ENCODE peak calls at places on chromosomes 7 and 10, in eight cellular contexts. One of them, this sample, is unnamed.

GRCh38 chr7:114468844-114469243 is 54.2 kb downstream of the FOXP2 start:
- DNase-seq in heart right ventricle: no peak
- DNase-seq in esophagus muscularis mucosa: no peak
- DNase-seq in psoas muscle: no peak
- DNase-seq in IMR-90: no peak
- DNase-seq in tibial nerve: no peak
- DNase-seq in CD8-positive, alpha-beta T cell: no peak
- DNase-seq in aorta: no peak
- DNase-seq in this sample: no peak

GRCh38 chr10:3785849-3786290 is 861 bp upstream of the KLF6 start:
- DNase-seq in tibial nerve: no peak
- DNase-seq in IMR-90: peak; percentile 60
- DNase-seq in aorta: peak; percentile 86
- DNase-seq in heart right ventricle: peak; percentile 53
- DNase-seq in esophagus muscularis mucosa: peak; percentile 91
- DNase-seq in CD8-positive, alpha-beta T cell: no peak
- DNase-seq in psoas muscle: peak; percentile 32
- DNase-seq in this sample: peak; percentile 60

GRCh38 chr10:75514830-75515229 is 83.4 kb downstream of the LRMDA start:
- DNase-seq in tibial nerve: no peak
- DNase-seq in aorta: no peak
- DNase-seq in CD8-positive, alpha-beta T cell: no peak
- DNase-seq in esophagus muscularis mucosa: no peak
- DNase-seq in psoas muscle: no peak
- DNase-seq in heart right ventricle: no peak
- DNase-seq in IMR-90: no peak
- DNase-seq in this sample: no peak

GRCh38 chr10:89236221-89236620 is 15.4 kb downstream of the LIPA start:
- DNase-seq in heart right ventricle: no peak
- DNase-seq in esophagus muscularis mucosa: no peak
- DNase-seq in CD8-positive, alpha-beta T cell: no peak
- DNase-seq in tibial nerve: no peak
- DNase-seq in psoas muscle: no peak
- DNase-seq in IMR-90: no peak
- DNase-seq in aorta: no peak
- DNase-seq in this sample: no peak

GRCh38 chr7:88664630-88665233 is 94.8 kb upstream of the ZNF804B start:
- DNase-seq in aorta: no peak
- DNase-seq in tibial nerve: no peak
- DNase-seq in psoas muscle: no peak
- DNase-seq in IMR-90: no peak
- DNase-seq in CD8-positive, alpha-beta T cell: no peak
- DNase-seq in esophagus muscularis mucosa: no peak
- DNase-seq in heart right ventricle: no peak
- DNase-seq in this sample: no peak

GRCh38 chr7:1210979-1211608 is 21.6 kb upstream of the UNCX start:
- DNase-seq in esophagus muscularis mucosa: no peak
- DNase-seq in CD8-positive, alpha-beta T cell: no peak
- DNase-seq in tibial nerve: no peak
- DNase-seq in psoas muscle: no peak
- DNase-seq in heart right ventricle: no peak
- DNase-seq in aorta: no peak
- DNase-seq in IMR-90: no peak
- DNase-seq in this sample: no peak

GRCh38 chr10:114576716-114577115 is 81.4 kb downstream of the ABLIM1 start:
- DNase-seq in esophagus muscularis mucosa: no peak
- DNase-seq in heart right ventricle: no peak
- DNase-seq in aorta: no peak
- DNase-seq in IMR-90: no peak
- DNase-seq in psoas muscle: no peak
- DNase-seq in CD8-positive, alpha-beta T cell: no peak
- DNase-seq in tibial nerve: no peak
- DNase-seq in this sample: peak; percentile 32

GRCh38 chr10:110147961-110148360 is 59.4 kb upstream of the MXI1 start:
- DNase-seq in CD8-positive, alpha-beta T cell: no peak
- DNase-seq in tibial nerve: no peak
- DNase-seq in heart right ventricle: no peak
- DNase-seq in esophagus muscularis mucosa: no peak
- DNase-seq in aorta: no peak
- DNase-seq in IMR-90: peak; percentile 6
- DNase-seq in psoas muscle: no peak
- DNase-seq in this sample: no peak

GRCh38 chr7:33054261-33054964 is 8.2 kb downstream of the NT5C3A start:
- DNase-seq in heart right ventricle: no peak
- DNase-seq in psoas muscle: no peak
- DNase-seq in CD8-positive, alpha-beta T cell: no peak
- DNase-seq in tibial nerve: no peak
- DNase-seq in aorta: no peak
- DNase-seq in IMR-90: peak; percentile 39
- DNase-seq in esophagus muscularis mucosa: no peak
- DNase-seq in this sample: no peak

GRCh38 chr10:132001238-132001977 is 19.7 kb upstream of the BNIP3 start:
- DNase-seq in tibial nerve: no peak
- DNase-seq in aorta: no peak
- DNase-seq in IMR-90: peak; percentile 43
- DNase-seq in psoas muscle: no peak
- DNase-seq in CD8-positive, alpha-beta T cell: no peak
- DNase-seq in esophagus muscularis mucosa: no peak
- DNase-seq in heart right ventricle: no peak
- DNase-seq in this sample: no peak

GRCh38 chr7:130794619-130794922 is 60.6 kb upstream of the KLF14 start:
- DNase-seq in CD8-positive, alpha-beta T cell: no peak
- DNase-seq in psoas muscle: no peak
- DNase-seq in heart right ventricle: no peak
- DNase-seq in aorta: no peak
- DNase-seq in esophagus muscularis mucosa: no peak
- DNase-seq in IMR-90: no peak
- DNase-seq in tibial nerve: no peak
- DNase-seq in this sample: no peak

GRCh38 chr10:8156918-8157317 is 102.4 kb downstream of the GATA3 start:
- DNase-seq in aorta: no peak
- DNase-seq in heart right ventricle: no peak
- DNase-seq in esophagus muscularis mucosa: no peak
- DNase-seq in tibial nerve: no peak
- DNase-seq in psoas muscle: no peak
- DNase-seq in IMR-90: no peak
- DNase-seq in CD8-positive, alpha-beta T cell: no peak
- DNase-seq in this sample: no peak

GRCh38 chr10:74927701-74928100 is 101.3 kb downstream of the KAT6B start:
- DNase-seq in IMR-90: peak; percentile 61
- DNase-seq in psoas muscle: no peak
- DNase-seq in aorta: no peak
- DNase-seq in CD8-positive, alpha-beta T cell: no peak
- DNase-seq in tibial nerve: no peak
- DNase-seq in heart right ventricle: no peak
- DNase-seq in esophagus muscularis mucosa: no peak
- DNase-seq in this sample: no peak

GRCh38 chr10:99360935-99361334 is 31.8 kb downstream of the CNNM1 start:
- DNase-seq in aorta: no peak
- DNase-seq in CD8-positive, alpha-beta T cell: no peak
- DNase-seq in esophagus muscularis mucosa: no peak
- DNase-seq in psoas muscle: no peak
- DNase-seq in heart right ventricle: no peak
- DNase-seq in tibial nerve: no peak
- DNase-seq in IMR-90: no peak
- DNase-seq in this sample: no peak

GRCh38 chr7:132878228-132878919 is 203.5 kb downstream of the CHCHD3 start:
- DNase-seq in heart right ventricle: no peak
- DNase-seq in aorta: no peak
- DNase-seq in esophagus muscularis mucosa: no peak
- DNase-seq in tibial nerve: no peak
- DNase-seq in IMR-90: no peak
- DNase-seq in CD8-positive, alpha-beta T cell: no peak
- DNase-seq in psoas muscle: no peak
- DNase-seq in this sample: no peak

GRCh38 chr10:47266602-47267001 is 33.4 kb upstream of the GDF10 start:
- DNase-seq in psoas muscle: no peak
- DNase-seq in IMR-90: no peak
- DNase-seq in esophagus muscularis mucosa: no peak
- DNase-seq in CD8-positive, alpha-beta T cell: no peak
- DNase-seq in tibial nerve: no peak
- DNase-seq in heart right ventricle: no peak
- DNase-seq in aorta: no peak
- DNase-seq in this sample: peak; percentile 35

GRCh38 chr7:106344861-106345260 is 60.1 kb upstream of the NAMPT start:
- DNase-seq in heart right ventricle: no peak
- DNase-seq in tibial nerve: peak; percentile 23
- DNase-seq in esophagus muscularis mucosa: no peak
- DNase-seq in IMR-90: no peak
- DNase-seq in CD8-positive, alpha-beta T cell: no peak
- DNase-seq in aorta: no peak
- DNase-seq in psoas muscle: no peak
- DNase-seq in this sample: no peak

GRCh38 chr10:102988404-102989314 is 70.6 kb downstream of the CNNM2 start:
- DNase-seq in CD8-positive, alpha-beta T cell: no peak
- DNase-seq in tibial nerve: no peak
- DNase-seq in heart right ventricle: no peak
- DNase-seq in psoas muscle: no peak
- DNase-seq in IMR-90: peak; percentile 94
- DNase-seq in esophagus muscularis mucosa: no peak
- DNase-seq in aorta: no peak
- DNase-seq in this sample: peak; percentile 56

GRCh38 chr7:30450983-30451497 is 27.5 kb downstream of the NOD1 start:
- DNase-seq in heart right ventricle: no peak
- DNase-seq in psoas muscle: no peak
- DNase-seq in tibial nerve: no peak
- DNase-seq in CD8-positive, alpha-beta T cell: no peak
- DNase-seq in IMR-90: no peak
- DNase-seq in aorta: no peak
- DNase-seq in esophagus muscularis mucosa: no peak
- DNase-seq in this sample: no peak

GRCh38 chr7:29805031-29805430 is 1.3 kb upstream of the WIPF3 start:
- DNase-seq in heart right ventricle: no peak
- DNase-seq in aorta: no peak
- DNase-seq in psoas muscle: no peak
- DNase-seq in IMR-90: no peak
- DNase-seq in CD8-positive, alpha-beta T cell: no peak
- DNase-seq in esophagus muscularis mucosa: peak; percentile 91
- DNase-seq in tibial nerve: no peak
- DNase-seq in this sample: no peak

GRCh38 chr10:24417053-24417452 is 208.1 kb downstream of the KIAA1217 start:
- DNase-seq in CD8-positive, alpha-beta T cell: no peak
- DNase-seq in esophagus muscularis mucosa: no peak
- DNase-seq in aorta: no peak
- DNase-seq in tibial nerve: no peak
- DNase-seq in IMR-90: no peak
- DNase-seq in psoas muscle: no peak
- DNase-seq in heart right ventricle: no peak
- DNase-seq in this sample: no peak

GRCh38 chr7:7424151-7424873 is 111.4 kb downstream of the COL28A1 start:
- DNase-seq in heart right ventricle: peak; percentile 69
- DNase-seq in tibial nerve: peak; percentile 80
- DNase-seq in IMR-90: peak; percentile 67
- DNase-seq in CD8-positive, alpha-beta T cell: peak; percentile 18
- DNase-seq in esophagus muscularis mucosa: no peak
- DNase-seq in aorta: peak; percentile 76
- DNase-seq in psoas muscle: peak; percentile 37
- DNase-seq in this sample: peak; percentile 76

GRCh38 chr10:19168584-19168983 is 120.0 kb downstream of the MALRD1 start:
- DNase-seq in IMR-90: no peak
- DNase-seq in aorta: no peak
- DNase-seq in CD8-positive, alpha-beta T cell: no peak
- DNase-seq in psoas muscle: no peak
- DNase-seq in esophagus muscularis mucosa: no peak
- DNase-seq in tibial nerve: no peak
- DNase-seq in heart right ventricle: no peak
- DNase-seq in this sample: no peak

GRCh38 chr7:104843198-104843597 is 170.8 kb upstream of the KMT2E start:
- DNase-seq in tibial nerve: no peak
- DNase-seq in esophagus muscularis mucosa: no peak
- DNase-seq in IMR-90: no peak
- DNase-seq in CD8-positive, alpha-beta T cell: no peak
- DNase-seq in heart right ventricle: no peak
- DNase-seq in psoas muscle: no peak
- DNase-seq in aorta: no peak
- DNase-seq in this sample: no peak
- H3K27me3 ChIP-seq in tibial nerve: no peaks in the 10 kb centered on the region
- H3K27me3 ChIP-seq in esophagus muscularis mucosa: no peaks in the 10 kb centered on the region
- H3K27me3 ChIP-seq in IMR-90: peaks cover 18% of the 10 kb centered on the region
- H3K27me3 ChIP-seq in CD8-positive, alpha-beta T cell: no peaks in the 10 kb centered on the region
- H3K27me3 ChIP-seq in heart right ventricle: peaks cover 20% of the 10 kb centered on the region
- H3K27me3 ChIP-seq in psoas muscle: peaks cover 3% of the 10 kb centered on the region
- H3K27me3 ChIP-seq in aorta: no peaks in the 10 kb centered on the region
- H3K27me3 ChIP-seq in this sample: no peaks in the 10 kb centered on the region

DNA sequence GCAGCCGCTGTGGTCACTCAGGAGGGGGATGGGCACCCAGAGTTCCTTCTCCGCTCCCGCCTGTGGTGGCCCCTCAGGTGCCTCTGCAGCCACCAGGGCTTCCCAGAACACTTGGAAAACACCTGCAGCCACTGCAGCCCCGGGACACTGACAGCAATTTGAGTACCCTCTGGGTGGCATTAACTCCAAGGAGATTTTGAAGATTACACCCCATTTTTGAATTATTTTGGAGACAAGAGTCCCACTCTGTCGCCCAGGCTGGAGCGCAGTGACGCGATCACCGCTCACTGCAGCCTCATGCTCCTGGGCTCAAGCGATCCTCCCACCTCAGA is 32.2 kb downstream of the IL15RA start:
- DNase-seq in IMR-90: no peak
- DNase-seq in CD8-positive, alpha-beta T cell: no peak
- DNase-seq in psoas muscle: no peak
- DNase-seq in heart right ventricle: peak; percentile 32
- DNase-seq in tibial nerve: no peak
- DNase-seq in aorta: no peak
- DNase-seq in esophagus muscularis mucosa: no peak
- DNase-seq in this sample: peak; percentile 40
- H3K4me1 ChIP-seq in IMR-90: peaks cover 26% of the 10 kb centered on the region
- H3K4me1 ChIP-seq in CD8-positive, alpha-beta T cell: no peaks in the 10 kb centered on the region
- H3K4me1 ChIP-seq in psoas muscle: peaks cover 31% of the 10 kb centered on the region
- H3K4me1 ChIP-seq in heart right ventricle: peaks cover 30% of the 10 kb centered on the region
- H3K4me1 ChIP-seq in tibial nerve: peaks cover 11% of the 10 kb centered on the region
- H3K4me1 ChIP-seq in aorta: no peaks in the 10 kb centered on the region
- H3K4me1 ChIP-seq in esophagus muscularis mucosa: peaks cover 67% of the 10 kb centered on the region
- H3K4me1 ChIP-seq in this sample: peaks cover 9% of the 10 kb centered on the region

DNA sequence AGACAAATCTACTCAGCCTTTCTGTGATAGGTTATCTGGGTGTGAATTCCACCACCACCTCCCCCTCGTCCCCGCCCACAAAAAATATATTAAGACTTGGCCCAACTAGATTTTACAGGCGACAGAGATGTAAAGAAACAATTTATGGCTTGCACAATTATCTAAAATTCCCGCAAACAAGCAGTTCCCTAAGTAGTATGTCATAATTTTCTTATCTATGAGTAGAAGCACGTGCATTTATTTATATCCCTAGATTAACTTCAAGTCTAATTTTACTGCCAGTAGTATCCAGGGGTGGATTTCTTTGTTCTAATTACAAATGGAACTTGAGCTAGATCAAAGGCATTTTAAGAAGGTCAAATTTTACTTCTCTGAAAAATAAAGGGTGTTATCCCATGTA is 1.7 kb downstream of the TSPAN12 start:
- DNase-seq in heart right ventricle: no peak
- DNase-seq in IMR-90: no peak
- DNase-seq in esophagus muscularis mucosa: no peak
- DNase-seq in CD8-positive, alpha-beta T cell: no peak
- DNase-seq in psoas muscle: no peak
- DNase-seq in aorta: no peak
- DNase-seq in tibial nerve: no peak
- DNase-seq in this sample: no peak
- H3K4me3 ChIP-seq in heart right ventricle: peak overlapping the region; percentile 66
- H3K4me3 ChIP-seq in IMR-90: peak overlapping the region; percentile 78
- H3K4me3 ChIP-seq in esophagus muscularis mucosa: peak overlapping the region; percentile 70
- H3K4me3 ChIP-seq in CD8-positive, alpha-beta T cell: no peak overlapping the region
- H3K4me3 ChIP-seq in psoas muscle: peak overlapping the region; percentile 83
- H3K4me3 ChIP-seq in aorta: no peak overlapping the region
- H3K4me3 ChIP-seq in tibial nerve: no peak overlapping the region
- H3K4me3 ChIP-seq in this sample: peak overlapping the region; percentile 79

GRCh38 chr7:2512713-2513112 is 6.9 kb upstream of the LFNG start:
- DNase-seq in IMR-90: no peak
- DNase-seq in aorta: no peak
- DNase-seq in heart right ventricle: no peak
- DNase-seq in tibial nerve: no peak
- DNase-seq in CD8-positive, alpha-beta T cell: no peak
- DNase-seq in psoas muscle: no peak
- DNase-seq in esophagus muscularis mucosa: no peak
- DNase-seq in this sample: no peak
- H3K27me3 ChIP-seq in IMR-90: peaks cover 1% of the 10 kb centered on the region
- H3K27me3 ChIP-seq in aorta: no peaks in the 10 kb centered on the region
- H3K27me3 ChIP-seq in heart right ventricle: no peaks in the 10 kb centered on the region
- H3K27me3 ChIP-seq in tibial nerve: no peaks in the 10 kb centered on the region
- H3K27me3 ChIP-seq in CD8-positive, alpha-beta T cell: no peaks in the 10 kb centered on the region
- H3K27me3 ChIP-seq in psoas muscle: no peaks in the 10 kb centered on the region
- H3K27me3 ChIP-seq in esophagus muscularis mucosa: no peaks in the 10 kb centered on the region
- H3K27me3 ChIP-seq in this sample: no peaks in the 10 kb centered on the region

This sample was measured in adrenal gland.